ENCODE peak calls at places on chromosomes 3 and 15, in six cellular contexts. F, K, M, A, T and Y are unnamed samples.
A peak's percentile ranks its signal among the peaks of the same experiment; 100 is the strongest.

GRCh38 chr15:37252530-37252929 is 152.2 kb upstream of the MEIS2 start:
- DNase-seq in F (no peak), K (no peak), M (no peak), A (no peak), T (no peak), Y (no peak)

GRCh38 chr3:88150371-88150770 is 612 bp downstream of the C3orf38 start:
- DNase-seq in F (no peak), K (no peak), M (no peak), A (peak; percentile 58), T (no peak), Y (no peak)

GRCh38 chr3:51974963-51975856 is at the start of gene ABHD14A:
- DNase-seq in F (peak; percentile 94), K (no peak), M (no peak), A (peak; percentile 63), T (peak; percentile 88), Y (peak; percentile 72)

GRCh38 chr3:180102134-180102533 is 65.4 kb upstream of the PEX5L start:
- DNase-seq in F (no peak), K (no peak), M (no peak), A (no peak), T (no peak), Y (no peak)

GRCh38 chr3:71087109-71088018 is 496.2 kb downstream of the FOXP1 start:
- DNase-seq in F (no peak), K (no peak), M (peak; percentile 80), A (peak; percentile 32), T (no peak), Y (no peak)

GRCh38 chr15:42707068-42707467 is 29.9 kb downstream of the CDAN1 start:
- DNase-seq in F (no peak), K (no peak), M (no peak), A (peak; percentile 72), T (no peak), Y (no peak)

GRCh38 chr3:73350988-73351387 is 273.8 kb downstream of the PDZRN3 start:
- DNase-seq in F (no peak), K (no peak), M (no peak), A (no peak), T (no peak), Y (no peak)

GRCh38 chr3:58696093-58696492 is 29.5 kb upstream of the FAM3D start:
- DNase-seq in F (no peak), K (no peak), M (no peak), A (no peak), T (peak; percentile 57), Y (no peak)

GRCh38 chr3:35296533-35296932 is 342.8 kb upstream of the ARPP21 start:
- DNase-seq in F (no peak), K (no peak), M (no peak), A (no peak), T (no peak), Y (no peak)

GRCh38 chr3:35295875-35296274 is 343.4 kb upstream of the ARPP21 start:
- DNase-seq in F (no peak), K (no peak), M (no peak), A (no peak), T (no peak), Y (no peak)

GRCh38 chr3:35291837-35292236 is 347.5 kb upstream of the ARPP21 start:
- DNase-seq in F (no peak), K (no peak), M (no peak), A (no peak), T (no peak), Y (no peak)
- H3K4me1 ChIP-seq in F (no peaks in the 10 kb centered on the region), K (no peaks in the 10 kb centered on the region), M (no peaks in the 10 kb centered on the region), A (no peaks in the 10 kb centered on the region), T (no peaks in the 10 kb centered on the region), Y (no peaks in the 10 kb centered on the region)

GRCh38 chr3:188946351-188946750 is 225.4 kb upstream of the TPRG1 start:
- DNase-seq in F (no peak), K (no peak), M (no peak), A (no peak), T (no peak), Y (no peak)

GRCh38 chr3:188946837-188947236 is 224.9 kb upstream of the TPRG1 start:
- DNase-seq in F (no peak), K (no peak), M (no peak), A (no peak), T (no peak), Y (no peak)

GRCh38 chr3:188948658-188949400 is 222.9 kb upstream of the TPRG1 start:
- DNase-seq in F (no peak), K (no peak), M (no peak), A (peak; percentile 89), T (peak; percentile 25), Y (peak; percentile 69)

GRCh38 chr3:188947401-188947982 is 224.3 kb upstream of the TPRG1 start:
- DNase-seq in F (peak; percentile 90), K (peak; percentile 74), M (no peak), A (peak; percentile 77), T (peak; percentile 89), Y (peak; percentile 91)

GRCh38 chr3:188947983-188948657 is 223.7 kb upstream of the TPRG1 start:
- DNase-seq in F (peak; percentile 87), K (peak; percentile 94), M (no peak), A (peak; percentile 84), T (peak; percentile 91), Y (peak; percentile 99)
- TF ChIP-seq POLR2A in F (no peak), K (peak; percentile 43), M (no peak), A (peak; percentile 62), T (peak; percentile 25), Y (no peak)

GRCh38 chr15:31300208-31300661 is 26.4 kb upstream of the KLF13 start:
- DNase-seq in F (no peak), K (peak; percentile 18), M (no peak), A (no peak), T (no peak), Y (peak; percentile 45)

GRCh38 chr15:31299588-31300207 is 26.9 kb upstream of the KLF13 start:
- DNase-seq in F (no peak), K (peak; percentile 5), M (no peak), A (no peak), T (no peak), Y (no peak)

GRCh38 chr15:31297880-31298456 is 28.7 kb upstream of the KLF13 start:
- DNase-seq in F (peak; percentile 69), K (peak; percentile 10), M (no peak), A (no peak), T (peak; percentile 74), Y (no peak)

GRCh38 chr15:31297221-31297879 is 29.3 kb upstream of the KLF13 start:
- DNase-seq in F (no peak), K (peak; percentile 9), M (no peak), A (no peak), T (no peak), Y (no peak)

DNA sequence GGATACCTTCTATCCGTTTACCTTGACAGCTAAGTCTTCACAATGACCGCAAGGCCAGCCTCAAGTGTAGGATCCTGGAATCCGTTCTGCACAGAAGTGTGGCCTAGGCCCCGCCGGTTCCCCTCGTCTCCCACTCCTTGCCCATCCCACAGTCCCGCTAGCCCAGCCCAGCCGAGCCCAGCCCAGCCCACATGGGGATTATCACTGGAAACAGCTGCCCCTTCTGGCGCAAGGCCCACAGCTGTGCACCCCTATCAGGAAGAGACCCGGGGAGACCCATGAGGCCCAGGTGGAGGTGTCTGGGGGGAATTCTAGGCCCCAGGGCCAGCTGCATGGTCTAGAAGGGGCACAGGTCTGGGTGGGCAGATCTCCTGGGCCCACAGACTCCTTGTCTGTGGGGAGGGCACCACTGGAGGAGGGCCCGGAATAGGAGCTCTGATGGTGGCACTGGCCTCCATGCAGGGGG is 27.9 kb upstream of the KLF13 start:
- DNase-seq in F (no peak), K (peak; percentile 10), M (no peak), A (no peak), T (no peak), Y (no peak)
- H3K4me1 ChIP-seq in F (no peaks in the 10 kb centered on the region), K (peaks cover 19% of the 10 kb centered on the region), M (peaks cover 11% of the 10 kb centered on the region), A (no peaks in the 10 kb centered on the region), T (no peaks in the 10 kb centered on the region), Y (peaks cover 39% of the 10 kb centered on the region)

DNA sequence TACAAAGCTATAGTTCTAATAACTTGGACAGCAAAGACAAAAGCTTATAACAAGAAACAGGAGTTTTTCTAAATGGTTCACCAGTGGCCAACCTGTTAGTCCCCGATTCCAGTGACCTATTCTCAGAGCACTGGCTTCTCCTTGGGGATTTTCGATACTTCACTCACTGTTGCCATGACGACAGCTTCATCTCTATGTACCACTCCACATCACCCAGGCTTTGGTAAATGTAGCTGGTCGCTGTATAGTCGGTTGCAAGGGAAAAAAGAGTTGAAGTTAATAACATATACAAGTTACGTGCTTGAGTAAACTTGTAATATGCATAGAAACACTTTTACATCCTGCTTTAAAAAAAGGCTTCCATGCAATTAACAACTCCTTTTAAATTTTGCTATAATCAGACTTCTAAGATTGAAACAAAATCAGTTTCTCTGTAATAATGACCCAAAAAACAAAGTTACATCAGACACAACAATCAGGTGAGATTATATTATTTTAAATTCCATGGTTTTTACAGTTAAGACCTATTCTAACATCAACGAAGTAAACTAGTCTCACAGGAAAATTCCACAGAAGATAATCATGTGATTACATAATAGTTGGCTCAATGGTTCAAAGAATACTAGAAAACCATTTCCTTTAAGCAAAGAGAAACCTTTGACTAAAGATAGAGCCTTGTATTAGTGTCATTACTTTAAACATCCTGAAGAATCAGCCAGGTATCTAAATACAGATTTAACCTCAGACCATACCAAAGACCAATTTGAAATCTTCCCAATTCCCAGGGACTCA is 2.9 kb downstream of the CCNL1 start:
- DNase-seq in F (no peak), K (no peak), M (no peak), A (no peak), T (no peak), Y (no peak)
- TF ChIP-seq POLR2A in F (peak; percentile 15), K (no peak), M (peak; percentile 35), A (no peak), T (no peak), Y (no peak)

DNA sequence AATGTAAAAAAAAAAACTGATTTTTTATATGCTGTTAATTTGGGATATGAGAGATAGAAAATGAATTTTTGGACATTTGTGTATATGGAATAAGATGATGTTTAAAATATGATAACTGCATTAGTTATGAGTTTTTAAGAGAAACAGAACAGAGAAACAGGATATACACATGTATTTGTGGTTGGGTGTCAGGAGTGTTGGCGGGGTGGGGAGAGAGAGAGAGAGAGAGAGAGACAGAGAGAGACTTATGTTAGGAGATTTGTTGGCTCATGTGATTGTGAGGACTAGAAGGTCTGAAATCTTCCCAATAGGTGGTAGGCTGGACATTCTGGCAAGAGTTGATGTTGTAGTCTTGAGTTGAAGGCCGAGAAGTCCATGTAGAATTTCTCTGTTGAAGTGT is 1121.6 kb upstream of the GBE1 start:
- DNase-seq in F (no peak), K (no peak), M (no peak), A (no peak), T (no peak), Y (no peak)
- H3K4me1 ChIP-seq in F (no peaks in the 10 kb centered on the region), K (no peaks in the 10 kb centered on the region), M (no peaks in the 10 kb centered on the region), A (no peaks in the 10 kb centered on the region), T (no peaks in the 10 kb centered on the region), Y (no peaks in the 10 kb centered on the region)

DNA sequence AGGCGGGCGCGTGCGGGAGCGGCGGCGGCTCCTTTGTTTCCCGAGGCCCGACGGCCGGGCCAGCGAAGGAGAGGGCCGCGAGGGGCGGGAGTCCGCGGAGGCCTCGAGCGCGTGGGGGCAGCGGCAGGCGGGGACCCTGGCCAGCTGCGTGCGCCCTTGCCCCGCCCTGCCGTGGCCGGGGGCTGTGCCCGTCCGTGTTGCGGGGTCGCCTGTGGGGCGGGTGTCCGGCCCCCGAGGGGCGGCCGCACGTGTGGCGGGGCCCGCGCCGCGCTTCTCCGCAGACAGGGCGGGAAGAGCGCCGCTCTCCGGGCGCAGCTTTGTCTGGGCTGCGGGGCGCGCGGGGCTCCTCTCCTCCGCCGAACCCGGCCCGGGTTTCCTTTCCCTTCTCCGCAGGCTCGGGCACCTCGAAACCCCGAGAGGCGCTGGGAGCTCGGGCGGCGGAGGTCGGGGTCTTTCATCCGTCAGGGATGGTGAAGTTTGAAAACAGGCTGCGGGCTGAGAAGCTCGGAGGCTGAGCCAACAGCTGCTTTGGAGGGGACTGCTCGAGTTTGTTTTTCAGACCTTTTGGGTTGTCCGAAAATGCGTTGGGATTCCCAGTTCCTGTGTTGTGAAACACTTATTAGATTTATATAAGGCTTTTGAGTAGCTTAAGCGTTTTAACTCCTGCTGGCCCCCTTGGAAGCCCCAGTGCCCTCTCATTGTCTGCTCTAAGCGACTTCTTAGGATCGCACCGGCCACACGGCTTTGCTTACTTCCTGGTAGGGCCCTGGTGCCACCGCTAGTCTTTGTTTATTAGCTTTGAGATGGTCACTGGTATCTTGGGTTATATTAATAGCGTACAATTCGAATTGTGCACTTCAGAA is 817 bp downstream of the USP3 start:
- DNase-seq in F (peak; percentile 76), K (no peak), M (no peak), A (peak; percentile 75), T (peak; percentile 80), Y (peak; percentile 83)
- TF ChIP-seq POLR2A in F (peak; percentile 43), K (no peak), M (no peak), A (peak; percentile 42), T (peak; percentile 60), Y (peak; percentile 91)